ENCODE peak calls at places on chromosomes 3 and 15, in seven cellular contexts. V is KBM-7; N is GM03348; F is activated CD4-positive, alpha-beta T cell treated with anti-CD3 and anti-CD28 coated beads for 1 hour; D is T-helper 2 cell; S is dermis microvascular lymphatic vessel endothelial cell; A is ecto neural progenitor cell. Y is an unnamed sample.

GRCh38 chr3:99315896-99316295 is 322.5 kb upstream of the COL8A1 start:
- DNase-seq in V (no peak), N (no peak), F (no peak), D (no peak), S (peak), A (no peak), Y (no peak)

GRCh38 chr3:55567615-55568014 is 80.5 kb upstream of the WNT5A start:
- DNase-seq in V (no peak), N (peak), F (no peak), D (no peak), S (no peak), A (no peak), Y (no peak)

GRCh38 chr15:43412096-43412495 is 41.2 kb downstream of the TUBGCP4 start:
- DNase-seq in V (no peak), N (no peak), F (no peak), D (no peak), S (no peak), A (no peak), Y (no peak)

GRCh38 chr3:152151216-152151874 is 117.4 kb upstream of the MBNL1 start:
- DNase-seq in V (no peak), N (no peak), F (no peak), D (no peak), S (no peak), A (no peak), Y (no peak)

GRCh38 chr15:38842991-38843610 is 278.5 kb upstream of the RASGRP1 start:
- DNase-seq in V (no peak), N (peak), F (no peak), D (no peak), S (peak), A (no peak), Y (no peak)

GRCh38 chr3:136350557-136350956 is 100.4 kb downstream of the PCCB start:
- DNase-seq in V (no peak), N (peak), F (no peak), D (no peak), S (no peak), A (no peak), Y (no peak)

GRCh38 chr3:13703071-13703470 is 154.1 kb downstream of the FBLN2 start:
- DNase-seq in V (no peak), N (no peak), F (no peak), D (no peak), S (no peak), A (peak), Y (no peak)

GRCh38 chr15:88655103-88655553 is 16.3 kb downstream of the ISG20 start:
- DNase-seq in V (no peak), N (no peak), F (no peak), D (no peak), S (no peak), A (no peak), Y (no peak)

GRCh38 chr3:182484184-182484583 is 309.1 kb upstream of the ATP11B start:
- DNase-seq in V (no peak), N (no peak), F (no peak), D (no peak), S (no peak), A (no peak), Y (no peak)

GRCh38 chr3:169662215-169663070 is 1.1 kb downstream of the MECOM start:
- DNase-seq in V (peak), N (peak), F (no peak), D (no peak), S (peak), A (peak), Y (peak)

GRCh38 chr3:30043156-30043555 is 563.2 kb upstream of the TGFBR2 start:
- DNase-seq in V (no peak), N (no peak), F (no peak), D (no peak), S (peak), A (no peak), Y (no peak)

GRCh38 chr3:94076055-94076454 is 13.2 kb downstream of the NSUN3 start:
- DNase-seq in V (no peak), N (peak), F (no peak), D (no peak), S (no peak), A (no peak), Y (no peak)

Y was measured in prostate gland.